ENCODE peak calls at places on chromosomes 2 and 18, in nine cellular contexts. Q is cardiac muscle cell, O is A549, W is aorta, K is lung, I is adrenal gland, N is HCT116, E is upper lobe of right lung, D is adipocyte. J is an unnamed sample. For H3K9me3 and H3K4me1, the result is how much of the 10 kb centered on the place peaks cover.

GRCh38 chr2:16662440-16662839 is 3.2 kb downstream of the CYRIA start:
- DNase-seq in I (peak), E (no peak), N (no peak), O (peak), D (no peak), W (no peak), Q (peak), K (no peak), J (no peak)

GRCh38 chr2:11388262-11389047 is 44.0 kb upstream of the ROCK2 start:
- DNase-seq in E (no peak), O (no peak), I (no peak), N (no peak), D (no peak), K (no peak), W (no peak), Q (no peak), J (no peak)

GRCh38 chr2:191410646-191411436 is 165.6 kb downstream of the MYO1B start:
- DNase-seq in K (no peak), N (no peak), D (peak), W (no peak), E (no peak), O (no peak), I (no peak), Q (no peak), J (no peak)

GRCh38 chr2:3639653-3640052 is 18.3 kb upstream of the ALLC start:
- DNase-seq in W (peak), K (no peak), N (no peak), Q (no peak), O (no peak), D (no peak), E (peak), I (peak), J (no peak)

GRCh38 chr2:180596453-180596852 is 384.0 kb upstream of the UBE2E3 start:
- DNase-seq in W (no peak), Q (no peak), N (no peak), I (no peak), O (no peak), E (no peak), D (no peak), K (no peak), J (no peak)

GRCh38 chr2:223481486-223481885 is 120.7 kb downstream of the SCG2 start:
- DNase-seq in E (no peak), O (no peak), I (no peak), N (no peak), D (no peak), W (no peak), K (no peak), Q (no peak), J (no peak)

GRCh38 chr2:200689115-200689514 is 103.3 kb downstream of the AOX1 start:
- DNase-seq in W (no peak), O (no peak), Q (peak), D (no peak), I (no peak), E (no peak), N (no peak), K (no peak), J (no peak)

GRCh38 chr2:230358305-230358704 is 31.3 kb downstream of the SP140L start:
- DNase-seq in D (peak), Q (peak), I (no peak), W (no peak), N (no peak), O (no peak), K (no peak), E (no peak), J (no peak)

GRCh38 chr2:15588329-15588919 is 3.2 kb upstream of the DDX1 start:
- DNase-seq in Q (peak), D (peak), W (no peak), K (peak), E (no peak), O (peak), I (peak), N (peak), J (no peak)

GRCh38 chr2:28348149-28348567 is 44.5 kb upstream of the FOSL2 start:
- DNase-seq in I (no peak), K (no peak), O (no peak), D (no peak), Q (no peak), N (no peak), W (peak), E (peak), J (peak)

GRCh38 chr2:109591236-109591635 is 22.5 kb downstream of the SEPTIN10 start:
- DNase-seq in W (no peak), O (no peak), N (no peak), Q (no peak), E (no peak), I (no peak), D (no peak), K (no peak), J (no peak)

DNA sequence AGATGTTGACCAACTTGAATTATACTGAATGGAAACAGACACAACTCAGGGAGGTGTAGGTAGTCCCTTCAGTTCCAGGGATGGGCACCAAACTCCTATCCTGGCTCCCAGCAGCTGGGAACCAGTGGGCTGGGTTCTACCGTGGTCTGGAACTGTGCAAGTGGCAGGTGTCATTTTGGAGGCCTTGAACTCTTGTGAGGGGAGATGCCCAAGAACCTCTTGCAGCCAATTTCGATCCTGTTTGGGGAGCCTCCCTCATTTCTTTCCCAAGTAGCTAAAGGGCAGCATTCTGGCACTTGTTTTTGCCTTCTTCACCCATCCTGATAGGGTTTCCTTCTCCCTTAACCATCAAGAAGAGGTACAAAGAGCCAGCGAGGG is 200.2 kb downstream of the ANKRD30B start:
- DNase-seq in W (no peak), D (no peak), Q (no peak), K (no peak), E (no peak), N (no peak), O (no peak), I (peak), J (no peak)
- H3K9me3 ChIP-seq in W (under half), D (under half), Q (under half), K (under half), E (under half), N (under half), O (under half), I (under half), J (under half)

DNA sequence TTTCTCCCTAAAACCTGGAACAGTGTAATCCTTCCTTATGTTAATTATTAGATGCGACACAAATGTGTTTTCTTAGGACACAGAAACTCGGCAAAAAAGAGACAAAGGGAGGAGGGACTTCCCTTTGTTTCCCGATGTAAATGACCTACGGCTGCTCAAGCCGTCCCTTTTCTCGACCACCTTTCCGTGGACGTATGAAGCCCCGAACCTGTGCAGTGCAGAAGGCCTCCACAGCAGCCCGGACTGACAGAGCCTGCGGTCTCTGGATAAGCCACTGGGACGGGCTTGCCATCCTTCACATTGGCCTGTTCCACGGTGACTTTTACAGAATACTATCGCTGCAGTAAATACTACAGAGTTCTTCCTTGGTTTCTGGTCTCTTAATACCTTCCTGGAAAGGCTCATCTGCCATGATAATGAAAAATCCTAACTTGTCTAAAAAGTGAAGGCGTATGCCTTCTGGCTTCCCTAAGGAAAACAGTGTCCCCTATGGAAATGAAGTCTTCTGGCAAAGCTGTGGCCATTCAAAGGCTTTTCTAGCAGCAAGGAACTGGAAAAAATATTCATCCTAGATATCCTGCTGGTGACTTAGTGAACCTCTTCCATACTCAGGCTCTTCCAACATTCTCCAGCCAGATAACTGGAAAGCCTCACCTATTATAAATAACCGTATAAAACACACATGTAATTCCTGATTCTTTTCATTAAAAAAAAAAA is 84.9 kb downstream of the RBMS1 start:
- DNase-seq in W (no peak), Q (no peak), N (no peak), K (no peak), O (peak), D (no peak), I (no peak), E (no peak), J (no peak)
- H3K4me1 ChIP-seq in W (under half), Q (under half), N (under half), K (under half), O (under half), D (half or more), I (under half), E (half or more), J (under half)

GRCh38 chr18:79899609-79900435 is 51.6 kb downstream of the SLC66A2 start:
- DNase-seq in O (no peak), D (no peak), N (no peak), I (peak), Q (no peak), E (no peak), K (peak), W (no peak), J (no peak)
- H3K9me3 ChIP-seq in O (under half), D (under half), N (under half), I (under half), Q (under half), E (under half), K (under half), W (under half), J (under half)

GRCh38 chr2:74503506-74504475 is 3.7 kb downstream of the PCGF1 start:
- DNase-seq in Q (peak), D (peak), N (no peak), E (no peak), O (no peak), W (no peak), K (no peak), I (no peak), J (no peak)

GRCh38 chr2:74504591-74504990 is 2.9 kb downstream of the PCGF1 start:
- DNase-seq in D (peak), N (no peak), W (no peak), I (no peak), Q (no peak), K (no peak), E (no peak), O (no peak), J (no peak)

GRCh38 chr2:74502147-74502719 is 2.8 kb upstream of the LBX2 start:
- DNase-seq in O (no peak), W (no peak), Q (no peak), D (no peak), N (no peak), E (no peak), K (no peak), I (no peak), J (no peak)

GRCh38 chr2:74501335-74502071 is 2.1 kb upstream of the LBX2 start:
- DNase-seq in E (no peak), I (no peak), W (no peak), K (no peak), Q (no peak), N (no peak), D (no peak), O (no peak), J (no peak)

GRCh38 chr2:74502720-74503505 is 3.5 kb upstream of the LBX2 start:
- DNase-seq in N (peak), W (peak), I (peak), E (peak), D (peak), Q (peak), O (peak), K (peak), J (peak)
- H3K4me1 ChIP-seq in N (half or more), W (under half), I (half or more), E (half or more), D (half or more), Q (under half), O (under half), K (under half), J (half or more)

J was measured in CD4-positive, CD25-positive, alpha-beta regulatory T cell.